ENCODE peak calls at places on chromosomes 5 and 9, in five cellular contexts. P, Q, D, T and Z are unnamed samples.
A peak's percentile ranks its signal among the peaks of the same experiment; 100 is the strongest.

GRCh38 chr5:39696672-39697398 is 272.1 kb upstream of the DAB2 start:
- DNase-seq in Q (no peak), D (no peak), T (no peak), P (no peak), Z (no peak)

GRCh38 chr5:123000731-123001130 is 35.8 kb downstream of the PPIC start:
- DNase-seq in P (no peak), D (no peak), Q (no peak), T (no peak), Z (no peak)

GRCh38 chr5:158470764-158471163 is 611.8 kb upstream of the CLINT1 start:
- DNase-seq in Q (no peak), D (no peak), T (no peak), P (no peak), Z (no peak)

GRCh38 chr5:79512692-79513518 is 1.0 kb downstream of the HOMER1 start:
- DNase-seq in Q (peak; percentile 27), T (no peak), P (no peak), D (peak; percentile 35), Z (peak; percentile 28)

GRCh38 chr5:60546157-60546556 is 153.8 kb downstream of the DEPDC1B start:
- DNase-seq in P (no peak), D (no peak), Q (no peak), T (no peak), Z (no peak)

GRCh38 chr5:82397741-82398320 is 119.7 kb upstream of the RPS23 start:
- DNase-seq in P (no peak), Q (peak; percentile 62), T (no peak), D (no peak), Z (no peak)

GRCh38 chr5:1965860-1966396 is 83.2 kb upstream of the IRX4 start:
- DNase-seq in Q (no peak), D (no peak), T (no peak), P (no peak), Z (no peak)

GRCh38 chr5:88944751-88945507 is 61.9 kb upstream of the MEF2C start:
- DNase-seq in P (no peak), Q (peak; percentile 49), T (no peak), D (no peak), Z (no peak)

GRCh38 chr9:113853333-113853732 is 22.8 kb upstream of the ZNF618 start:
- DNase-seq in Q (no peak), P (no peak), D (peak; percentile 22), T (no peak), Z (no peak)

GRCh38 chr9:103674271-103674670 is 419.8 kb upstream of the SMC2 start:
- DNase-seq in T (no peak), D (no peak), Q (no peak), P (no peak), Z (no peak)

GRCh38 chr9:19663554-19663953 is 125.3 kb downstream of the SLC24A2 start:
- DNase-seq in D (no peak), T (no peak), Q (no peak), P (no peak), Z (no peak)

GRCh38 chr9:68898781-68899439 is 115.0 kb downstream of the PRKACG start:
- DNase-seq in D (no peak), T (no peak), P (no peak), Q (no peak), Z (no peak)

GRCh38 chr5:75044406-75044805 is 8.0 kb downstream of the GCNT4 start:
- DNase-seq in D (no peak), Q (no peak), P (no peak), T (no peak), Z (no peak)

GRCh38 chr5:165928971-165929370 is 2362.5 kb upstream of the WWC1 start:
- DNase-seq in Q (no peak), T (no peak), D (no peak), P (no peak), Z (no peak)

GRCh38 chr5:169393907-169394306 is 93.0 kb upstream of the SLIT3 start:
- DNase-seq in T (no peak), P (no peak), D (no peak), Q (no peak), Z (no peak)

GRCh38 chr5:179235416-179236400 is 109.6 kb downstream of the ADAMTS2 start:
- DNase-seq in Q (no peak), T (no peak), D (no peak), P (no peak), Z (no peak)

GRCh38 chr9:134637241-134637640 is 4.4 kb upstream of the COL5A1 start:
- DNase-seq in P (no peak), T (no peak), D (no peak), Q (no peak), Z (no peak)

GRCh38 chr5:136007271-136007670 is 21.5 kb upstream of the TGFBI start:
- DNase-seq in P (no peak), T (no peak), Q (no peak), D (no peak), Z (no peak)

GRCh38 chr9:31119882-31120481 is 1264.5 kb upstream of the ACO1 start:
- DNase-seq in P (no peak), Q (no peak), T (no peak), D (no peak), Z (no peak)

GRCh38 chr9:33682551-33682950 is 112.8 kb upstream of the PRSS3 start:
- DNase-seq in D (no peak), P (no peak), T (no peak), Q (no peak), Z (no peak)

GRCh38 chr9:132114102-132114707 is 34.5 kb upstream of the MED27 start:
- DNase-seq in Q (peak; percentile 60), T (peak; percentile 31), D (peak; percentile 59), P (peak; percentile 79), Z (peak; percentile 97)

GRCh38 chr9:1429328-1429727 is 379.2 kb downstream of the DMRT2 start:
- DNase-seq in Q (no peak), T (no peak), D (peak; percentile 3), P (no peak), Z (peak; percentile 26)

GRCh38 chr9:127396808-127397721 is at the start of gene SLC2A8:
- DNase-seq in Q (peak; percentile 99), D (peak; percentile 96), P (peak; percentile 96), T (peak; percentile 80), Z (peak; percentile 98)
- TF ChIP-seq CTCF in Q (peak; percentile 1), D (no peak), P (peak; percentile 52), T (no peak), Z (no peak)

GRCh38 chr5:148290271-148291195 is 21.7 kb upstream of the SPINK7 start:
- DNase-seq in D (no peak), Q (peak; percentile 19), T (no peak), P (no peak), Z (no peak)
- TF ChIP-seq CTCF in D (peak; percentile 25), Q (peak; percentile 50), T (no peak), P (peak; percentile 65), Z (peak; percentile 42)

GRCh38 chr5:54160329-54160728 is 150.0 kb downstream of the ARL15 start:
- DNase-seq in T (no peak), P (no peak), D (no peak), Q (peak; percentile 13), Z (no peak)

GRCh38 chr5:54162184-54162583 is 148.2 kb downstream of the ARL15 start:
- DNase-seq in T (no peak), Q (no peak), P (no peak), D (no peak), Z (no peak)

GRCh38 chr5:54159837-54160215 is 150.5 kb downstream of the ARL15 start:
- DNase-seq in Q (no peak), P (no peak), T (no peak), D (no peak), Z (no peak)

DNA sequence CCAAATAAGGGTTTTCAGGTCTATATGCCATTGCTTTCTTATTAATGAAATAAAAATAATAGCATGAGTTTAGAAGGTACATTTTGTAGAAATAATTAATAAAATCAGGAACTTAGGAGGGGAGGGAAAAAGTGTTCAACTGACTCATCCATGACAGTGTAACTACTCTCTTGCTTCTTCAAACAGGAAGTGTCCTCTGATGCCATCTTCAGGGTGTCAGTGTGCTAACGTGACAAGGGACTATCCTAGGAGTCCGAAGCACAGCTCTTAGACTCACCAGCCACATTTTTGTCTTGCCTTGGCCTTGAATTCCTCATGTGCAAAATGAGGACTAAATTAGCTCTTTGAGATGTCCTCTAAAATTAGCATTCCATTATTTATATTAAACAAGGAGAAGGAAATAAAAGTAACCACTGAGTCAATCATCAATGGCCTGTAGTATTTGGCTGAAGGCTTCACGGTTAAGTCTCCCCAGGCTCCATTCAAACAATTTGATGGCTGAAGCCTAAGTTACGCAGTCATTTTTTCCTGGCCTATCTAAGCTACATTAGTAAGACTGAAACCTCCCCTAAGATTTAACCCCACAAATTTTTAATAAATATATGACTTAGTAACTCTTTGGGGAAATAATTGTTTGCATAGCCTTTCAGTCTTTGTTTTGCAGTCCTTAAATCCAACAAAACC is 151.1 kb downstream of the ARL15 start:
- DNase-seq in T (no peak), D (peak; percentile 31), P (no peak), Q (peak; percentile 69), Z (no peak)
- TF ChIP-seq CTCF in T (no peak), D (no peak), P (no peak), Q (no peak), Z (no peak)

GRCh38 chr9:94643746-94644145 is 4.4 kb upstream of the FBP1 start:
- DNase-seq in P (no peak), Q (no peak), D (no peak), T (no peak), Z (no peak)

GRCh38 chr9:94642526-94642925 is 3.2 kb upstream of the FBP1 start:
- DNase-seq in P (no peak), D (no peak), Q (no peak), T (no peak), Z (no peak)

GRCh38 chr9:94645901-94646300 is 6.6 kb upstream of the FBP1 start:
- DNase-seq in D (no peak), T (no peak), Q (no peak), P (no peak), Z (peak; percentile 50)

GRCh38 chr9:94643176-94643575 is 3.9 kb upstream of the FBP1 start:
- DNase-seq in D (no peak), T (no peak), P (no peak), Q (no peak), Z (no peak)

DNA sequence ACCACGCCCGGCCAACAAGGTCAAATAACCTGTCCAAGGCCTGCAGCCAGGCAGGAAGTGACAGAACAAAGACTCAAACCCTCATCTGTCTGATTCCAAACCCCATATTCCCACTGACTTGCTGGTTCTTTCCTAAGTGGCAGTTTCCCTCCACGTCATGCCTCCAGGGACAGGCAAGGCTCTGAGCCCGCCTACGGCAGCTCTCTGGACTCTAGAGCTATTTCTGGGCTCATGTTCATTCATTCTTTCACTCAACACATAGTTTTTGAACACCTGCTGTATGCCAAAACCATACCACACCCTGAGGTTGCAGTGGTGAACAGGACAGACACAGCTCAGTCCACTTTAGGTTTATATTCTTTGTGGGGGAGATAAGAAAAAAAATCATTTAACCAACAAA is 5.2 kb upstream of the FBP1 start:
- DNase-seq in T (no peak), Q (no peak), P (no peak), D (no peak), Z (no peak)
- TF ChIP-seq CTCF in T (no peak), Q (no peak), P (no peak), D (no peak), Z (no peak)

GRCh38 chr9:86589273-86589672 is 235.1 kb upstream of the TUT7 start:
- DNase-seq in P (no peak), T (no peak), D (no peak), Q (no peak), Z (no peak)
- TF ChIP-seq CTCF in P (no peak), T (no peak), D (no peak), Q (no peak), Z (no peak)

DNA sequence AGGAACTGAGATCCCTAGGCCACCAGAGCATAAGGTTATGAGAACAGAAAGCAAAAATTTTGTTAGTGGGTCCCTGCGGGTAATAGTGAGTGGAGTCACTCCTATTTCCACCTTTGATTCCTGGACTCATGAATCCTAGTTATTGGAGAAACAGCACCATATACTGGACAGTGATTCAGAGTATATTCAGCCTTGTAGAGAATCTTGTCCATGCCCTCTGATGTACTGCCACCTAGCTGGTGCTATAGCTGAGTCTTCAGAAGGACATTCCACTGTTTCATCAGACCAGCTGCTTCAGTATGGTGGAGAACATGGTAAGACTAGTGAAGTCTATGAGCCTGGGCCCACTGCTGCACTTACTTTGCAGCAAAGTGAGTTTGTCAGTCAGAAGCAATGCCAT is 25.0 kb upstream of the ITGA2 start:
- DNase-seq in T (no peak), Q (peak; percentile 17), D (no peak), P (no peak), Z (no peak)
- TF ChIP-seq CTCF in T (no peak), Q (peak; percentile 14), D (peak; percentile 22), P (no peak), Z (no peak)